ENCODE peak calls at places on chromosome 9, in four cellular contexts. One of them, this sample, is unnamed.

GRCh38 chr9:81717747-81718077 is 28.4 kb upstream of the TLE1 start:
- DNase-seq in progenitor cell of endocrine pancreas: no peak
- DNase-seq in EL: no peak
- DNase-seq in KG1: no peak
- DNase-seq in this sample: no peak

GRCh38 chr9:36268007-36268427 is 9.8 kb upstream of the GNE start:
- DNase-seq in progenitor cell of endocrine pancreas: no peak
- DNase-seq in EL: peak
- DNase-seq in KG1: no peak
- DNase-seq in this sample: no peak

GRCh38 chr9:98215821-98216220 is 23.4 kb upstream of the CORO2A start:
- DNase-seq in KG1: no peak
- DNase-seq in EL: peak
- DNase-seq in progenitor cell of endocrine pancreas: no peak
- DNase-seq in this sample: no peak

GRCh38 chr9:106891286-106891685 is 28.3 kb downstream of the ZNF462 start:
- DNase-seq in progenitor cell of endocrine pancreas: no peak
- DNase-seq in EL: no peak
- DNase-seq in KG1: no peak
- DNase-seq in this sample: no peak

GRCh38 chr9:99027414-99027813 is 77.5 kb upstream of the TGFBR1 start:
- DNase-seq in EL: no peak
- DNase-seq in progenitor cell of endocrine pancreas: no peak
- DNase-seq in KG1: no peak
- DNase-seq in this sample: no peak

GRCh38 chr9:133158695-133159094 is 5.0 kb downstream of the GBGT1 start:
- DNase-seq in progenitor cell of endocrine pancreas: no peak
- DNase-seq in KG1: no peak
- DNase-seq in EL: no peak
- DNase-seq in this sample: no peak

GRCh38 chr9:70802206-70802605 is 319.2 kb downstream of the TRPM3 start:
- DNase-seq in EL: peak
- DNase-seq in progenitor cell of endocrine pancreas: no peak
- DNase-seq in KG1: no peak
- DNase-seq in this sample: no peak

GRCh38 chr9:111582888-111583287 is 16.6 kb downstream of the PTGR1 start:
- DNase-seq in EL: peak
- DNase-seq in KG1: no peak
- DNase-seq in progenitor cell of endocrine pancreas: no peak
- DNase-seq in this sample: no peak

GRCh38 chr9:2093920-2094597 is 78.9 kb downstream of the SMARCA2 start:
- DNase-seq in progenitor cell of endocrine pancreas: no peak
- DNase-seq in KG1: no peak
- DNase-seq in EL: peak
- DNase-seq in this sample: no peak

GRCh38 chr9:93900971-93901861 is 53.9 kb downstream of the BARX1 start:
- DNase-seq in EL: no peak
- DNase-seq in KG1: no peak
- DNase-seq in progenitor cell of endocrine pancreas: peak
- DNase-seq in this sample: no peak

GRCh38 chr9:132266017-132266416 is 88.8 kb downstream of the SETX start:
- DNase-seq in EL: no peak
- DNase-seq in KG1: no peak
- DNase-seq in progenitor cell of endocrine pancreas: no peak
- DNase-seq in this sample: no peak

GRCh38 chr9:133063500-133064231 is 1.9 kb downstream of the CEL start:
- DNase-seq in KG1: no peak
- DNase-seq in progenitor cell of endocrine pancreas: no peak
- DNase-seq in EL: no peak
- DNase-seq in this sample: no peak

GRCh38 chr9:19440823-19441580 is 32.2 kb downstream of the ACER2 start:
- DNase-seq in progenitor cell of endocrine pancreas: no peak
- DNase-seq in KG1: no peak
- DNase-seq in EL: no peak
- DNase-seq in this sample: no peak

GRCh38 chr9:110769667-110770066 is 101.1 kb downstream of the MUSK start:
- DNase-seq in EL: peak
- DNase-seq in KG1: no peak
- DNase-seq in progenitor cell of endocrine pancreas: no peak
- DNase-seq in this sample: no peak

GRCh38 chr9:33988219-33988890 is 60.3 kb downstream of the UBAP2 start:
- DNase-seq in KG1: no peak
- DNase-seq in EL: no peak
- DNase-seq in progenitor cell of endocrine pancreas: no peak
- DNase-seq in this sample: peak

GRCh38 chr9:102124465-102124864 is 386.0 kb upstream of the GRIN3A start:
- DNase-seq in EL: no peak
- DNase-seq in progenitor cell of endocrine pancreas: no peak
- DNase-seq in KG1: no peak
- DNase-seq in this sample: no peak

GRCh38 chr9:75454891-75455290 is 366.6 kb downstream of the OSTF1 start:
- DNase-seq in EL: no peak
- DNase-seq in KG1: no peak
- DNase-seq in progenitor cell of endocrine pancreas: no peak
- DNase-seq in this sample: no peak

GRCh38 chr9:113868501-113868900 is 7.6 kb upstream of the ZNF618 start:
- DNase-seq in progenitor cell of endocrine pancreas: no peak
- DNase-seq in KG1: no peak
- DNase-seq in EL: no peak
- DNase-seq in this sample: no peak

GRCh38 chr9:134501266-134502181 is 140.1 kb upstream of the COL5A1 start:
- DNase-seq in progenitor cell of endocrine pancreas: no peak
- DNase-seq in EL: no peak
- DNase-seq in KG1: no peak
- DNase-seq in this sample: no peak

This sample was measured in stimulated activated naive CD8-positive, alpha-beta T cell treated with anti-CD3 and anti-CD28 coated beads, Interleukin-15, amount 100 ng/mL, for 72 hours.